ENCODE peak calls at places on chromosomes 12 and 14, in four cellular contexts. One of them, this sample, is unnamed.

GRCh38 chr14:39773387-39773786 is 341.2 kb upstream of the FBXO33 start:
- DNase-seq in mesendoderm: no peak
- DNase-seq in GM23248: no peak
- DNase-seq in AG09309: no peak
- DNase-seq in this sample: no peak

GRCh38 chr12:122855071-122855829 is 20.0 kb downstream of the HIP1R start:
- DNase-seq in mesendoderm: no peak
- DNase-seq in GM23248: no peak
- DNase-seq in AG09309: no peak
- DNase-seq in this sample: no peak

GRCh38 chr12:31923063-31923412 is 36.2 kb upstream of the RESF1 start:
- DNase-seq in mesendoderm: peak
- DNase-seq in GM23248: peak
- DNase-seq in AG09309: no peak
- DNase-seq in this sample: no peak

GRCh38 chr12:40016960-40017359 is 88.9 kb downstream of the SLC2A13 start:
- DNase-seq in mesendoderm: no peak
- DNase-seq in GM23248: peak
- DNase-seq in AG09309: no peak
- DNase-seq in this sample: no peak

GRCh38 chr12:118052324-118053070 is 8.5 kb downstream of the WSB2 start:
- DNase-seq in mesendoderm: peak
- DNase-seq in GM23248: peak
- DNase-seq in AG09309: peak
- DNase-seq in this sample: peak

GRCh38 chr14:39339003-39339402 is 93.2 kb downstream of the FBXO33 start:
- DNase-seq in mesendoderm: peak
- DNase-seq in GM23248: no peak
- DNase-seq in AG09309: no peak
- DNase-seq in this sample: no peak

GRCh38 chr14:78633747-78634146 is 463.6 kb downstream of the NRXN3 start:
- DNase-seq in mesendoderm: peak
- DNase-seq in GM23248: no peak
- DNase-seq in AG09309: no peak
- DNase-seq in this sample: no peak

GRCh38 chr12:16955083-16955657 is 349.2 kb upstream of the LMO3 start:
- DNase-seq in mesendoderm: no peak
- DNase-seq in GM23248: peak
- DNase-seq in AG09309: no peak
- DNase-seq in this sample: no peak

GRCh38 chr12:109927622-109928021 is 27.5 kb downstream of the TCHP start:
- DNase-seq in mesendoderm: peak
- DNase-seq in GM23248: peak
- DNase-seq in AG09309: no peak
- DNase-seq in this sample: no peak

GRCh38 chr12:52390739-52391617 is 5.5 kb upstream of the KRT84 start:
- DNase-seq in mesendoderm: peak
- DNase-seq in GM23248: peak
- DNase-seq in AG09309: no peak
- DNase-seq in this sample: no peak

GRCh38 chr12:109458086-109458485 is 19.0 kb downstream of the KCTD10 start:
- DNase-seq in mesendoderm: no peak
- DNase-seq in GM23248: peak
- DNase-seq in AG09309: no peak
- DNase-seq in this sample: no peak

GRCh38 chr12:570949-571794 is 92.1 kb downstream of the NINJ2 start:
- DNase-seq in mesendoderm: peak
- DNase-seq in GM23248: peak
- DNase-seq in AG09309: peak
- DNase-seq in this sample: peak

GRCh38 chr12:66241061-66242043 is 52.3 kb downstream of the IRAK3 start:
- DNase-seq in mesendoderm: no peak
- DNase-seq in GM23248: peak
- DNase-seq in AG09309: peak
- DNase-seq in this sample: no peak

GRCh38 chr12:106137456-106138278 is 1.1 kb downstream of the NUAK1 start:
- DNase-seq in mesendoderm: no peak
- DNase-seq in GM23248: peak
- DNase-seq in AG09309: no peak
- DNase-seq in this sample: no peak

GRCh38 chr12:106139422-106140141 is 828 bp upstream of the NUAK1 start:
- DNase-seq in mesendoderm: peak
- DNase-seq in GM23248: peak
- DNase-seq in AG09309: no peak
- DNase-seq in this sample: peak

GRCh38 chr12:106136263-106136662 is 2.5 kb downstream of the NUAK1 start:
- DNase-seq in mesendoderm: peak
- DNase-seq in GM23248: peak
- DNase-seq in AG09309: peak
- DNase-seq in this sample: peak

GRCh38 chr12:106138646-106139421 is at the start of gene NUAK1:
- DNase-seq in mesendoderm: peak
- DNase-seq in GM23248: peak
- DNase-seq in AG09309: no peak
- DNase-seq in this sample: peak

GRCh38 chr12:106138279-106138645 is 492 bp downstream of the NUAK1 start:
- DNase-seq in mesendoderm: no peak
- DNase-seq in GM23248: peak
- DNase-seq in AG09309: no peak
- DNase-seq in this sample: peak
- H3K4me3 ChIP-seq in mesendoderm: peak
- H3K4me3 ChIP-seq in GM23248: peak
- H3K4me3 ChIP-seq in AG09309: peak
- H3K4me3 ChIP-seq in this sample: peak

DNA sequence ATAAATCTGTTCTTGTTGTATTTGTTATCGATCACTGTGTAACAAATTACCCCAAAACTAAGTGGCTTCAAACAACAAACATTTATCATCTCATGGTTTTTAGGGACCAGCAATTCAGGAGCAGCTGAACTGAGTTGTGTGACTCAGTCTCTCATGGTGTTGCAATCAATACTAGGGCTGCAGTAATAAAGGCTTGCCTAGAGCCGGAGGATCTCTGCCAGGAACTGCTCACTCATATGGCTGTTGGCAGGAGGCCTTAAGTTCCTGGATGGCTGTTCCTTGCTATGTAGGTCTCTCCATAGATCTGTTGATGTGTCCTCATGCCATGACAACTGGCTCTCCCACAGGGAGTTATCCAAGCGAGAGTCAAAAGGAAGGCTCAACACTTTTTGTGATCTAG is 3.8 kb upstream of the PSMC6 start:
- DNase-seq in mesendoderm: no peak
- DNase-seq in GM23248: peak
- DNase-seq in AG09309: peak
- DNase-seq in this sample: no peak
- H3K4me3 ChIP-seq in mesendoderm: no peak
- H3K4me3 ChIP-seq in GM23248: no peak
- H3K4me3 ChIP-seq in AG09309: no peak
- H3K4me3 ChIP-seq in this sample: no peak

DNA sequence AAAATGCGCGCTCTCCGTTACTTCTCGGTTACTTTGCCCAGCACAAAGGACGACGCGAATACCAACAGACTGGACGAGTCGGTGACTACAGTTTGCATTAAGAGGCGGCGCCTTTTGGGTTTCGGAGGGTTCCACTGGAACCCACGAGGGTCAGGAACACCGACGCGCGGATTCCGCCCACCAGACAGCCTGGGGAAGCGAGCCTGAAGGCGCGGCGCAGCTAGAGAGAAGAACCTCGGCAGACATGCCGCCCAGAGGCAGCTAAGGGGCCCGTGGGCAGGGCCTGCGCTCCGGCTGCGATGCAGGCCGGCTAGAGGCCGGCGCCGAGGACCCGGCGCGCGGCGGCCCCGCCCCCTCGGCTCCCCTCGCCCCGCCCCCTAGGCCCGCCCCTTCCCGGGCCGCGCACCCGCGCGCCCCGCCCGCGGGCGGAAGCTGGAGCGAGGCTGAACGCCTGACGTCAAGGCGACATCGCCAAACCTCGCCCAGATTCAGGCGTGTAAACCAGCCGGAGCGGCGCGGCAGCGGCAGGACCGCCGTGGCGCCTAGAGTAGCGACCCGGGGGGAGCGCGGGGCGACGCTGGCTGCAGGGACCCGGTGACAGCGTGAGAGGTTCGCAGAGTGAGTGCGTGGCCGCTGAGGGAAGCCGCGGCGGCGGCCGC is at the start of gene RAP1B:
- DNase-seq in mesendoderm: peak
- DNase-seq in GM23248: peak
- DNase-seq in AG09309: peak
- DNase-seq in this sample: peak
- H3K4me3 ChIP-seq in mesendoderm: peak
- H3K4me3 ChIP-seq in GM23248: peak
- H3K4me3 ChIP-seq in AG09309: peak
- H3K4me3 ChIP-seq in this sample: peak

GRCh38 chr12:46458500-46459106 is 86.0 kb upstream of the SLC38A2 start:
- DNase-seq in mesendoderm: no peak
- DNase-seq in GM23248: no peak
- DNase-seq in AG09309: no peak
- DNase-seq in this sample: no peak
- H3K4me3 ChIP-seq in mesendoderm: no peak
- H3K4me3 ChIP-seq in GM23248: peak
- H3K4me3 ChIP-seq in AG09309: no peak
- H3K4me3 ChIP-seq in this sample: no peak

GRCh38 chr12:27394676-27395075 is 51.9 kb upstream of the SMCO2 start:
- DNase-seq in mesendoderm: no peak
- DNase-seq in GM23248: no peak
- DNase-seq in AG09309: no peak
- DNase-seq in this sample: no peak
- H3K4me3 ChIP-seq in mesendoderm: no peak
- H3K4me3 ChIP-seq in GM23248: no peak
- H3K4me3 ChIP-seq in AG09309: no peak
- H3K4me3 ChIP-seq in this sample: no peak

GRCh38 chr12:1692221-1692620 is 1.4 kb downstream of the ADIPOR2 start:
- DNase-seq in mesendoderm: no peak
- DNase-seq in GM23248: no peak
- DNase-seq in AG09309: no peak
- DNase-seq in this sample: no peak

GRCh38 chr12:1691123-1692007 is 495 bp downstream of the ADIPOR2 start:
- DNase-seq in mesendoderm: peak
- DNase-seq in GM23248: peak
- DNase-seq in AG09309: no peak
- DNase-seq in this sample: no peak

GRCh38 chr12:1695836-1696670 is 5.2 kb downstream of the ADIPOR2 start:
- DNase-seq in mesendoderm: no peak
- DNase-seq in GM23248: peak
- DNase-seq in AG09309: no peak
- DNase-seq in this sample: no peak

GRCh38 chr12:1690578-1691122 is at the start of gene ADIPOR2:
- DNase-seq in mesendoderm: peak
- DNase-seq in GM23248: peak
- DNase-seq in AG09309: peak
- DNase-seq in this sample: peak

DNA sequence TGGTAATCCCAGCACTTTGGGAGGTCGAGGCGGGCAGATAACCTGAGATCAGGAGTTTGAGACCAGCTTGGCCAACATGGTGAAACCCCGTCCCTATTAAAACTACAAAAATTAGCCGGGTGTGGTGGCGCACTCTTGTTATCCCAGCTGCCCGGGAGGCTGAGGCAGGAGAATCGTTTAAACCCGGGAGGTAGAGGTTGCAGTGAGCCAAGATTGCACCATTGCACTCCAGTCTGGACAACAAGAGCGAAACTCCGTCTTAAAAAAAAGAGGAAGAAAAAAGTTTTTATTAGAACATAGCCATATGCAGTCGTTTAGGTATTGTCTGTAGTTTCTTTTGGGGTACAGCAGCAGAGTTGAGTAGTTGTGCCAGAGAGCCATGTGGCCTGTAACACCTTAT is 2.0 kb downstream of the ADIPOR2 start:
- DNase-seq in mesendoderm: no peak
- DNase-seq in GM23248: no peak
- DNase-seq in AG09309: no peak
- DNase-seq in this sample: no peak
- H3K4me3 ChIP-seq in mesendoderm: no peak
- H3K4me3 ChIP-seq in GM23248: no peak
- H3K4me3 ChIP-seq in AG09309: no peak
- H3K4me3 ChIP-seq in this sample: no peak

GRCh38 chr14:92287987-92288386 is 35.0 kb upstream of the SLC24A4 start:
- DNase-seq in mesendoderm: no peak
- DNase-seq in GM23248: no peak
- DNase-seq in AG09309: no peak
- DNase-seq in this sample: no peak

GRCh38 chr14:92280554-92281262 is 42.3 kb upstream of the SLC24A4 start:
- DNase-seq in mesendoderm: no peak
- DNase-seq in GM23248: no peak
- DNase-seq in AG09309: no peak
- DNase-seq in this sample: no peak

GRCh38 chr14:92277031-92277430 is 45.9 kb upstream of the SLC24A4 start:
- DNase-seq in mesendoderm: no peak
- DNase-seq in GM23248: no peak
- DNase-seq in AG09309: no peak
- DNase-seq in this sample: no peak

DNA sequence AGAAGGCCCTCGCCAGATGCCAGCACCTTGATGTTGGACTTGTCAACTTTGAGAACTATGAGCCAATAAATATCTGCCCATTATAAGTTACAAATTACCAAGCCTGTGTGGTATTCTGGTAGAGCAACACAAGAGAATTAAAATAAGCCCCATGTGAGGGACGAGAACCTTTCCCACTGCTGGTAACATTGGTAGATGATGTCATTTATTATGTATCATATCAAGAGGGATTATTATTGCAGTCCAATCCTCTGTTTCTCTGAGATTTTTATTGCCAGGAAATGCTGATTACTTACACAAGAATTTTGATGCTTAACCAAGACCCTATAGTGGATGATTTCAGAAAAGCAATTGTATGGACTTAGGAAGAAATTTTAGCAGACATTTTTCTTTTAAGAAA is 40.3 kb upstream of the SLC24A4 start:
- DNase-seq in mesendoderm: no peak
- DNase-seq in GM23248: no peak
- DNase-seq in AG09309: no peak
- DNase-seq in this sample: no peak
- H3K4me3 ChIP-seq in mesendoderm: no peak
- H3K4me3 ChIP-seq in GM23248: no peak
- H3K4me3 ChIP-seq in AG09309: no peak
- H3K4me3 ChIP-seq in this sample: no peak

GRCh38 chr14:71597289-71597920 is 334.8 kb upstream of the RGS6 start:
- DNase-seq in mesendoderm: no peak
- DNase-seq in GM23248: no peak
- DNase-seq in AG09309: no peak
- DNase-seq in this sample: no peak
- H3K4me3 ChIP-seq in mesendoderm: no peak
- H3K4me3 ChIP-seq in GM23248: no peak
- H3K4me3 ChIP-seq in AG09309: no peak
- H3K4me3 ChIP-seq in this sample: no peak

GRCh38 chr12:96719671-96720362 is 187.2 kb upstream of the NEDD1 start:
- DNase-seq in mesendoderm: no peak
- DNase-seq in GM23248: peak
- DNase-seq in AG09309: no peak
- DNase-seq in this sample: no peak

GRCh38 chr12:96720363-96720705 is 186.7 kb upstream of the NEDD1 start:
- DNase-seq in mesendoderm: peak
- DNase-seq in GM23248: peak
- DNase-seq in AG09309: no peak
- DNase-seq in this sample: no peak
- H3K4me3 ChIP-seq in mesendoderm: no peak
- H3K4me3 ChIP-seq in GM23248: peak
- H3K4me3 ChIP-seq in AG09309: peak
- H3K4me3 ChIP-seq in this sample: no peak